ENCODE peak calls at places on chromosomes 1 and 21, in four cellular contexts. One of them, this sample, is unnamed.

GRCh38 chr1:176450526-176450925 is 12.4 kb upstream of the PAPPA2 start:
- DNase-seq in endothelial cell: no peak
- DNase-seq in MM.1S: no peak
- DNase-seq in uterus: no peak
- DNase-seq in this sample: no peak

GRCh38 chr21:34126691-34127090 is 53.3 kb downstream of the MRPS6 start:
- DNase-seq in endothelial cell: no peak
- DNase-seq in MM.1S: no peak
- DNase-seq in uterus: no peak
- DNase-seq in this sample: no peak

GRCh38 chr1:145846191-145846590 is 761 bp downstream of the NUDT17 start:
- DNase-seq in endothelial cell: peak
- DNase-seq in MM.1S: peak
- DNase-seq in uterus: no peak
- DNase-seq in this sample: peak

GRCh38 chr1:39711359-39712340 is 20.4 kb upstream of the HPCAL4 start:
- DNase-seq in endothelial cell: no peak
- DNase-seq in MM.1S: no peak
- DNase-seq in uterus: no peak
- DNase-seq in this sample: no peak

GRCh38 chr1:108512239-108513071 is 47.4 kb upstream of the EEIG2 start:
- DNase-seq in endothelial cell: no peak
- DNase-seq in MM.1S: peak
- DNase-seq in uterus: no peak
- DNase-seq in this sample: no peak

GRCh38 chr1:177255411-177255810 is 84.7 kb downstream of the BRINP2 start:
- DNase-seq in endothelial cell: no peak
- DNase-seq in MM.1S: no peak
- DNase-seq in uterus: no peak
- DNase-seq in this sample: no peak

GRCh38 chr1:165248969-165249571 is 107.4 kb downstream of the LMX1A start:
- DNase-seq in endothelial cell: no peak
- DNase-seq in MM.1S: no peak
- DNase-seq in uterus: no peak
- DNase-seq in this sample: no peak

GRCh38 chr1:50368179-50369007 is 54.9 kb downstream of the DMRTA2 start:
- DNase-seq in endothelial cell: peak
- DNase-seq in MM.1S: peak
- DNase-seq in uterus: no peak
- DNase-seq in this sample: peak

GRCh38 chr1:31027693-31028526 is 37.6 kb downstream of the PUM1 start:
- DNase-seq in endothelial cell: no peak
- DNase-seq in MM.1S: no peak
- DNase-seq in uterus: no peak
- DNase-seq in this sample: peak

GRCh38 chr1:21647431-21648373 is 21.5 kb downstream of the RAP1GAP start:
- DNase-seq in endothelial cell: peak
- DNase-seq in MM.1S: peak
- DNase-seq in uterus: no peak
- DNase-seq in this sample: peak

GRCh38 chr1:8423702-8424538 is 106.0 kb downstream of the SLC45A1 start:
- DNase-seq in endothelial cell: peak
- DNase-seq in MM.1S: no peak
- DNase-seq in uterus: peak
- DNase-seq in this sample: peak
- TF ChIP-seq CTCF in endothelial cell: no peak
- TF ChIP-seq CTCF in MM.1S: no peak
- TF ChIP-seq CTCF in uterus: no peak
- TF ChIP-seq CTCF in this sample: no peak

GRCh38 chr1:159892944-159893343 is 7.0 kb downstream of the CFAP45 start:
- DNase-seq in endothelial cell: no peak
- DNase-seq in MM.1S: no peak
- DNase-seq in uterus: no peak
- DNase-seq in this sample: no peak
- TF ChIP-seq CTCF in endothelial cell: no peak
- TF ChIP-seq CTCF in MM.1S: no peak
- TF ChIP-seq CTCF in uterus: no peak
- TF ChIP-seq CTCF in this sample: no peak

GRCh38 chr1:180501865-180502360 is 464 bp downstream of the ACBD6 start:
- DNase-seq in endothelial cell: no peak
- DNase-seq in MM.1S: peak
- DNase-seq in uterus: no peak
- DNase-seq in this sample: peak
- TF ChIP-seq CTCF in endothelial cell: no peak
- TF ChIP-seq CTCF in MM.1S: peak
- TF ChIP-seq CTCF in uterus: no peak
- TF ChIP-seq CTCF in this sample: no peak

GRCh38 chr1:56626546-56626945 is 18.6 kb upstream of the PRKAA2 start:
- DNase-seq in endothelial cell: no peak
- DNase-seq in MM.1S: no peak
- DNase-seq in uterus: no peak
- DNase-seq in this sample: no peak

GRCh38 chr1:56627636-56628039 is 17.5 kb upstream of the PRKAA2 start:
- DNase-seq in endothelial cell: no peak
- DNase-seq in MM.1S: no peak
- DNase-seq in uterus: no peak
- DNase-seq in this sample: no peak

GRCh38 chr1:56625823-56626222 is 19.3 kb upstream of the PRKAA2 start:
- DNase-seq in endothelial cell: no peak
- DNase-seq in MM.1S: no peak
- DNase-seq in uterus: no peak
- DNase-seq in this sample: no peak

GRCh38 chr1:56631901-56632300 is 13.2 kb upstream of the PRKAA2 start:
- DNase-seq in endothelial cell: no peak
- DNase-seq in MM.1S: no peak
- DNase-seq in uterus: no peak
- DNase-seq in this sample: no peak

GRCh38 chr1:56627019-56627635 is 18.0 kb upstream of the PRKAA2 start:
- DNase-seq in endothelial cell: no peak
- DNase-seq in MM.1S: no peak
- DNase-seq in uterus: no peak
- DNase-seq in this sample: no peak
- TF ChIP-seq CTCF in endothelial cell: no peak
- TF ChIP-seq CTCF in MM.1S: no peak
- TF ChIP-seq CTCF in uterus: no peak
- TF ChIP-seq CTCF in this sample: no peak

GRCh38 chr1:230919201-230919600 is 50.9 kb upstream of the C1orf198 start:
- DNase-seq in endothelial cell: no peak
- DNase-seq in MM.1S: no peak
- DNase-seq in uterus: no peak
- DNase-seq in this sample: no peak

GRCh38 chr1:230916607-230917283 is 48.4 kb upstream of the C1orf198 start:
- DNase-seq in endothelial cell: no peak
- DNase-seq in MM.1S: no peak
- DNase-seq in uterus: no peak
- DNase-seq in this sample: no peak

GRCh38 chr1:230926182-230926581 is 52.5 kb downstream of the TTC13 start:
- DNase-seq in endothelial cell: no peak
- DNase-seq in MM.1S: no peak
- DNase-seq in uterus: no peak
- DNase-seq in this sample: no peak

GRCh38 chr1:230917284-230918135 is 49.2 kb upstream of the C1orf198 start:
- DNase-seq in endothelial cell: peak
- DNase-seq in MM.1S: peak
- DNase-seq in uterus: peak
- DNase-seq in this sample: peak

DNA sequence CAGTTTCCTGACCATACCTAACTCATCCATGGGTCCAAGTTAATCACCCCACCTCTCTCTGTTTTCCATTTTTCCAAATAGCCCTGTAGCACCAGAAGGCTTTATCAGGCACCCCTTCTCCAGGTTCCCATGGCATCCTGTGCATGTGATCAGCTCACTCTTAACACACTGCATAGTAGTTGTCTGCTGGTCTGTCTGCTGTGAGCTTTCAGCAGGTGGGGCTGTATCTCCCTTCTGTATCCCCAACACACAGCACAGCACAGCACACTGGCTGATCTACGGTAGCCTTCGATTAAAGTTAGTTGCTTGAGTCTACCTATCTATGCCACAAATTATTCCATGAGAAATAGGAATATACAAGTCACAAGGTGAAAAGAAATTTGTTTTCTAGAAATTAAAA is 54.3 kb upstream of the C1orf198 start:
- DNase-seq in endothelial cell: no peak
- DNase-seq in MM.1S: no peak
- DNase-seq in uterus: no peak
- DNase-seq in this sample: no peak
- TF ChIP-seq CTCF in endothelial cell: no peak
- TF ChIP-seq CTCF in MM.1S: no peak
- TF ChIP-seq CTCF in uterus: no peak
- TF ChIP-seq CTCF in this sample: no peak

This sample was measured in GM20000.